ENCODE peak calls at places on chromosomes 6 and 20, in nine cellular contexts. Z, S, R, W, A, T, Y, H and U are unnamed samples. For H3K27me3, the result is how much of the 10 kb centered on the place peaks cover.

GRCh38 chr6:484086-484728 is 92.7 kb downstream of the IRF4 start:
- DNase-seq in Y (no peak), T (no peak), R (no peak), Z (no peak), W (no peak), S (no peak), H (no peak), A (no peak), U (no peak)

GRCh38 chr6:52489881-52490280 is 69.7 kb downstream of the EFHC1 start:
- DNase-seq in Y (no peak), S (no peak), H (no peak), R (no peak), A (no peak), Z (no peak), T (no peak), W (no peak), U (no peak)

GRCh38 chr6:113190170-113190569 is 667.0 kb upstream of the MARCKS start:
- DNase-seq in W (no peak), A (no peak), Y (no peak), T (peak), S (no peak), H (no peak), R (no peak), Z (no peak), U (no peak)

GRCh38 chr6:112016335-112016734 is 37.6 kb upstream of the CCN6 start:
- DNase-seq in Y (peak), Z (no peak), W (no peak), A (peak), S (no peak), H (peak), T (no peak), R (no peak), U (no peak)

GRCh38 chr6:129281173-129281796 is 398.3 kb downstream of the LAMA2 start:
- DNase-seq in A (no peak), T (no peak), Y (no peak), R (no peak), Z (no peak), S (no peak), W (no peak), H (no peak), U (no peak)

GRCh38 chr6:35077006-35077712 is 64.0 kb downstream of the TCP11 start:
- DNase-seq in Y (no peak), H (no peak), A (no peak), W (peak), T (no peak), S (no peak), R (no peak), Z (no peak), U (no peak)

GRCh38 chr6:131954099-131954774 is 3.1 kb upstream of the CCN2 start:
- DNase-seq in T (no peak), Z (no peak), W (no peak), H (no peak), R (no peak), S (no peak), A (peak), Y (no peak), U (no peak)

GRCh38 chr6:143158113-143158581 is 97.5 kb downstream of the AIG1 start:
- DNase-seq in A (peak), Z (no peak), S (no peak), R (no peak), Y (no peak), T (no peak), H (no peak), W (no peak), U (no peak)

GRCh38 chr20:61436268-61436667 is 184.2 kb downstream of the CDH4 start:
- DNase-seq in W (no peak), Z (no peak), H (no peak), Y (no peak), A (peak), S (no peak), R (no peak), T (no peak), U (no peak)

GRCh38 chr6:139800837-139801236 is 426.4 kb upstream of the CITED2 start:
- DNase-seq in R (no peak), A (no peak), T (no peak), H (no peak), S (no peak), Y (no peak), W (no peak), Z (no peak), U (no peak)

GRCh38 chr20:3137492-3137891 is 22.2 kb downstream of the FASTKD5 start:
- DNase-seq in A (no peak), S (no peak), T (no peak), H (no peak), Y (no peak), Z (no peak), W (no peak), R (no peak), U (no peak)

GRCh38 chr20:15760217-15760567 is 813.1 kb downstream of the KIF16B start:
- DNase-seq in S (no peak), T (no peak), H (no peak), A (no peak), W (no peak), Z (no peak), Y (no peak), R (no peak), U (no peak)

GRCh38 chr6:154337423-154338005 is 19.1 kb downstream of the IPCEF1 start:
- DNase-seq in W (no peak), Z (no peak), S (no peak), R (no peak), Y (no peak), T (no peak), A (no peak), H (no peak), U (no peak)

GRCh38 chr6:35486005-35486925 is 10.6 kb downstream of the TEAD3 start:
- DNase-seq in T (no peak), R (no peak), W (no peak), Y (peak), H (peak), S (no peak), Z (peak), A (no peak), U (no peak)

GRCh38 chr6:113630365-113630737 is 226.8 kb upstream of the MARCKS start:
- DNase-seq in S (no peak), W (no peak), Y (no peak), T (no peak), A (peak), Z (no peak), H (no peak), R (no peak), U (no peak)

GRCh38 chr6:29702519-29703103 is 20.6 kb upstream of the HLA-F start:
- DNase-seq in S (peak), A (peak), Z (peak), Y (no peak), H (peak), R (no peak), T (peak), W (peak), U (peak)

GRCh38 chr6:113396644-113397201 is 460.4 kb upstream of the MARCKS start:
- DNase-seq in S (no peak), Z (no peak), A (no peak), R (no peak), W (no peak), H (no peak), Y (no peak), T (no peak), U (no peak)

GRCh38 chr6:116255246-116255800 is 1.4 kb upstream of the TSPYL4 start:
- DNase-seq in W (no peak), A (no peak), T (no peak), S (no peak), Z (no peak), R (peak), H (no peak), Y (no peak), U (no peak)

GRCh38 chr6:44386364-44386928 is 1.1 kb upstream of the CDC5L start:
- DNase-seq in H (no peak), Y (peak), W (no peak), Z (peak), T (no peak), R (no peak), A (no peak), S (no peak), U (peak)

DNA sequence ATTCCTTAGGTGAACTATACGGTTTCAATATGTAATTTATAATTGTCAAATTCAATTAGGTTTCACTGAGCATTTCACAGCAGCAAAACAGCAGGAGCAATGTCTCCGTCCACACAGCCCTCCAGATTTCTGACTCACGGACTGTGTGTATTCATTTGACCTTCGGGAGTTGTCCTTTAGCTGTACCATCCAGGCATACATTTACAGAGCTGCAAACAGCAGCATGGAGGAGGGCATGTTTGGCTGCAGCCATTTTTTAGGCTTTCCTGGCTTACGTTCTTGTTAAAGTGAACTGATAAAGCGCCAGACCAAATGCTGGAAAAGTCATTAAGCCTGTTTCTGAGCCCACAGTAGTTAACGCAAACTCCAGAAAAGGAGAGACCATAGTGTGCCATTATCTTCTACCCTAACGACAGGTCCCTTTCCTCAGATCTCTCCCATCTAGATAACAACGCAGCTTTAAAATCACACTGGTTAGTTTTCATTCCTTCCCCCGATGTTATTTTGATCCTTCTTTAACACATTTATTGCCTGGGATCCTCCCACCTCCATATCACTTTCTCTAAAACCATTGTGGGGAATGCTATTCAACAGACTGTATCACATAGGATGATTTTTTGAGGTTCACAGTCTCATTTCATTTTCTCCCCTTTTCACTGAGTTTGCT is 18.3 kb downstream of the FOXC1 start:
- DNase-seq in H (no peak), Z (no peak), S (no peak), Y (no peak), A (no peak), T (no peak), W (no peak), R (no peak), U (no peak)
- H3K27me3 ChIP-seq in H (half or more), Z (half or more), S (half or more), Y (half or more), A (half or more), T (under half), W (half or more), R (under half), U (under half)

GRCh38 chr20:49877254-49877990 is 37.9 kb downstream of the SPATA2 start:
- DNase-seq in H (no peak), R (peak), Z (no peak), A (no peak), S (no peak), Y (no peak), W (no peak), T (no peak), U (no peak)

GRCh38 chr20:49880724-49881445 is 34.4 kb downstream of the SPATA2 start:
- DNase-seq in Z (no peak), S (no peak), R (no peak), H (no peak), Y (no peak), A (no peak), W (no peak), T (no peak), U (no peak)

GRCh38 chr20:49878977-49879376 is 36.4 kb downstream of the SPATA2 start:
- DNase-seq in Y (no peak), R (no peak), Z (no peak), T (no peak), W (no peak), S (no peak), A (no peak), H (no peak), U (no peak)

GRCh38 chr20:49882171-49882970 is 33.0 kb downstream of the SPATA2 start:
- DNase-seq in T (no peak), A (no peak), S (no peak), H (no peak), W (no peak), R (peak), Z (no peak), Y (no peak), U (no peak)

DNA sequence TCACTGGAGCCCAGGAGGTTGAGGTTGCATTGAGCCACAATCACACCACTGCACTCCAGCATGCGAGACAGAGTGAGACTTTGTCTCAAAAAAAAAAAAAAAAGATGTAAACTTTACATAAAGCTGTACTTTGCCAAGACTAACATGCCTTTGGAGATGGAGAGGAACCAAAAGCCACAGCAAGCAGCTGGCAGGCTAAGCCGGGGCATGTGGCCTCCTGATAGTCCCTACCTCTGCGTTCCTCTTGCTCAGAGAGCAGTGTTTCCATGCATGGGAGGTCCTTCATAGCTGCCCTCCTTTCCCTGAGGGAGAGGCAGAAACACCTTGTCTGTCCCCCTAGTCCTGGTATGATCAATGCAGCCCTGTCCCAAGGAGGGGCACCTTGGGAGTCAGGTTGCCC is 35.2 kb downstream of the SPATA2 start:
- DNase-seq in Z (no peak), W (no peak), T (no peak), S (no peak), Y (no peak), A (peak), H (no peak), R (no peak), U (no peak)
- H3K27me3 ChIP-seq in Z (under half), W (under half), T (under half), S (under half), Y (under half), A (under half), H (under half), R (under half), U (under half)

DNA sequence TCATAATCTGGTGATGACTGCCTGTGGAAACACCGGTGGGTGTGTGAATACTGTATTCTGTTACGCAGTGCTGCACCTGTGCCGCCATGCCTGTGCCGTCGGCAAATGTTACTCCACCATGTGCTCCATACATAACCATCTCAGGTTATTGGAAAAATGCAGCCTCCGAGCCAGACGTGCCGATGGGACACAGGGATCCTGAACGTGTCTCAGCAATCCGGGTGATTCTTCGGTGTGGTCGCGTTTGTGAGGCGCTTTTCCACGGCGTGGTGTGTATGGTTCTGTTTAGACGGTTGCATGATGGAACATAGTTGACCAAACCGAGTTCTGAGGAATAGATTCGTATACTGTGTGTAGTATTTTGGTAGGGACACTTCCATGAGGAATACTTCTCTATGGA is 130.3 kb downstream of the SMOC2 start:
- DNase-seq in H (no peak), S (no peak), W (no peak), R (no peak), T (no peak), Y (no peak), A (no peak), Z (no peak), U (no peak)
- H3K27me3 ChIP-seq in H (under half), S (under half), W (under half), R (under half), T (under half), Y (under half), A (under half), Z (under half), U (under half)

DNA sequence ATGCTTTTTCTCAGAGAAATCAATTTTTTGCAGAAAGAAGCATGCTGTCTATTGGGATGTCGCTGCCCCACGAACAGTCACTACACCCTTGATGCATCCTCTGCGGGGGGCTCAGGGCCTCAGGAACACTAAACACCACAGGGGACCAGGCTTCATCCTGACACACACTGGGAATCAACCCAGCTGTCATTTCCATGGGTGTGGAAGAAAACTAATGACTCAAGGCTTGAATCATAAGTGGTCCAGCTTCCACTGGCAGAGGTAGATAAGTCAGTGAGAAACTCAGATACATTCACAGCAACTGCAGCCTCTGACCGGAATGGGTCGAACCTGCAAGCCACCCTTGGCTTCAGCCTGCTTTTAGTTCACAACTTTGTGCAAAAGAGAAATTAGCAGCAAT is 81.3 kb upstream of the SPTLC3 start:
- DNase-seq in S (no peak), R (no peak), A (peak), T (no peak), Y (no peak), W (no peak), Z (no peak), H (no peak), U (no peak)
- H3K27me3 ChIP-seq in S (under half), R (under half), A (under half), T (under half), Y (under half), W (under half), Z (under half), H (under half), U (under half)

DNA sequence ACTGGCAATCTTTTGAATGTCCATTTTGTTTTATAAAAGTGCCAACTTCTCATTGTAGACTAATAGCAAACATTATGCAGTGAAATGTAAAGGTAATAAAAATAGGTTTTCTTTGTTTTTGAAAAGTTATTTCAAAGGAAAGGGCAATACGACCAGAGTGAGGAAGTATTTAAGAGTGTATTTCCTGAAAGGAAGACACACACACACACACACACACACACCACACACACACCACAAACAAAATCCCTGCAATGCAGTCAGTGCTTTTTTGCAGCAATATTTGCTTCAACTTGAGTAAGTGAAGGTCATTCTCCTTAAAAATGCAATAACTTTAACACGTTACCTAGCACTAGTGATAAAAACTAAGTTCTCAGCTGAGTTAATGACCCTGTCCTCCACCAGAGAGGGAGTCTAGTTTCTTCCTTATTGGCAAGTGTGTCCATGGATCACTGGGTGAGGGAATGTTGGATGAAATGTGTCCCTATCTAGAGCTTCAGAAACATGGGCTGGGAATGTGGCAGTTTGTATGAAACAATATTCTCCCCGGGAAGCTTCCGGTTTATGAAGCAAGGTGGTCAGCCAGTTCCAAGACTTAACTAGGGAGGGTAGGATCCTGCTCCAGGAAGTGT is 4.8 kb downstream of the PPP1R3G start:
- DNase-seq in T (no peak), A (no peak), R (no peak), Y (no peak), Z (no peak), H (no peak), W (no peak), S (no peak), U (no peak)
- H3K27me3 ChIP-seq in T (under half), A (under half), R (under half), Y (under half), Z (under half), H (under half), W (under half), S (under half), U (under half)